ENCODE peak calls at places on chromosomes 1 and 21, in eight cellular contexts. G is activated CD4-positive, CD25-positive, alpha-beta regulatory T cell; A is neural progenitor cell; L is stimulated activated CD8-positive, alpha-beta memory T cell treated with anti-CD3 and anti-CD28 coated beads, Interleukin-12 subunit alpha, Interleukin-12 subunit beta, amount 100 ng/mL, for 1 hour; R is effector memory CD4-positive, alpha-beta T cell; Z is germinal center; N is lung microvascular endothelial cell; H is uterus. Y is an unnamed sample.

GRCh38 chr1:196063307-196063706 is 544.9 kb downstream of the KCNT2 start:
- DNase-seq in H (no peak), L (no peak), A (no peak), R (no peak), Z (no peak), N (no peak), G (no peak), Y (no peak)

GRCh38 chr1:192535916-192536662 is 39.5 kb upstream of the RGS1 start:
- DNase-seq in N (no peak), G (no peak), R (no peak), H (no peak), A (no peak), Z (no peak), L (no peak), Y (no peak)

GRCh38 chr1:85224734-85225623 is 24.2 kb upstream of the SYDE2 start:
- DNase-seq in N (no peak), R (no peak), Z (no peak), L (no peak), G (no peak), A (peak), H (no peak), Y (peak)

GRCh38 chr21:33780631-33781030 is 135.0 kb downstream of the ATP5PO start:
- DNase-seq in G (no peak), A (no peak), H (no peak), L (no peak), R (no peak), Z (no peak), N (no peak), Y (no peak)

GRCh38 chr1:8752921-8753713 is 64.3 kb downstream of the RERE start:
- DNase-seq in R (no peak), N (no peak), H (no peak), G (no peak), L (no peak), A (no peak), Z (no peak), Y (no peak)

GRCh38 chr1:59146651-59147358 is 150.1 kb upstream of the FGGY start:
- DNase-seq in L (peak), R (peak), A (peak), H (peak), Z (peak), G (peak), N (peak), Y (peak)

GRCh38 chr1:228691926-228692325 is 43.4 kb upstream of the RHOU start:
- DNase-seq in L (no peak), R (no peak), A (peak), Z (no peak), H (no peak), G (no peak), N (peak), Y (no peak)

GRCh38 chr21:23131177-23131576 is 2133.0 kb downstream of the NCAM2 start:
- DNase-seq in L (no peak), H (no peak), N (no peak), A (peak), R (no peak), G (no peak), Z (no peak), Y (no peak)

GRCh38 chr1:41580021-41580420 is 95.5 kb upstream of the EDN2 start:
- DNase-seq in G (no peak), Z (no peak), L (no peak), N (no peak), R (no peak), H (no peak), A (no peak), Y (no peak)

GRCh38 chr1:194225781-194226180 is 1039.4 kb upstream of the B3GALT2 start:
- DNase-seq in A (no peak), L (no peak), G (no peak), Z (peak), N (no peak), R (peak), H (no peak), Y (no peak)

GRCh38 chr1:228410015-228410414 is 3.4 kb upstream of the TRIM11 start:
- DNase-seq in R (no peak), L (no peak), A (no peak), N (no peak), H (no peak), G (no peak), Z (no peak), Y (no peak)

GRCh38 chr21:15688809-15689208 is 41.0 kb upstream of the USP25 start:
- DNase-seq in R (no peak), A (no peak), N (no peak), L (no peak), G (no peak), Z (no peak), H (no peak), Y (no peak)

GRCh38 chr1:92543131-92544055 is 56.7 kb upstream of the GFI1 start:
- DNase-seq in G (no peak), H (no peak), N (no peak), A (no peak), Z (no peak), L (no peak), R (no peak), Y (no peak)

GRCh38 chr1:29703596-29703995 is 467.3 kb downstream of the PTPRU start:
- DNase-seq in G (no peak), N (peak), H (no peak), L (no peak), R (no peak), A (peak), Z (peak), Y (no peak)

GRCh38 chr1:23286401-23286800 is 57.7 kb downstream of the HNRNPR start:
- DNase-seq in R (no peak), H (no peak), Z (no peak), N (no peak), A (no peak), G (no peak), L (no peak), Y (no peak)

GRCh38 chr1:31955917-31956736 is 18.0 kb upstream of the PTP4A2 start:
- DNase-seq in N (peak), G (peak), R (peak), H (peak), A (peak), Z (peak), L (peak), Y (peak)

GRCh38 chr1:78688701-78689100 is 39.1 kb downstream of the IFI44 start:
- DNase-seq in Z (no peak), H (no peak), A (no peak), R (no peak), L (no peak), G (no peak), N (peak), Y (no peak)

GRCh38 chr1:56986397-56986796 is 20.6 kb upstream of the C8B start:
- DNase-seq in N (no peak), Z (no peak), L (no peak), G (no peak), R (no peak), A (no peak), H (no peak), Y (no peak)

GRCh38 chr1:153400244-153400643 is 9.4 kb upstream of the S100A8 start:
- DNase-seq in A (no peak), H (no peak), L (no peak), R (no peak), N (no peak), Z (no peak), G (no peak), Y (no peak)